ENCODE peak calls at places on chromosomes 12 and 14, in eight cellular contexts. One of them, this sample, is unnamed.

GRCh38 chr14:72917420-72917819 is 8.8 kb upstream of the DCAF4 start:
- DNase-seq in stomach: no peak
- DNase-seq in HepG2: no peak
- DNase-seq in A549: no peak
- DNase-seq in SK-N-SH: no peak
- DNase-seq in transverse colon: no peak
- DNase-seq in ovary: no peak
- DNase-seq in suprapubic skin: no peak
- DNase-seq in this sample: no peak

GRCh38 chr12:76680940-76681339 is 83.0 kb upstream of the ZDHHC17 start:
- DNase-seq in transverse colon: no peak
- DNase-seq in SK-N-SH: no peak
- DNase-seq in stomach: no peak
- DNase-seq in suprapubic skin: no peak
- DNase-seq in A549: no peak
- DNase-seq in HepG2: no peak
- DNase-seq in ovary: no peak
- DNase-seq in this sample: no peak

GRCh38 chr14:54594531-54594930 is 27.6 kb downstream of the SAMD4A start:
- DNase-seq in SK-N-SH: no peak
- DNase-seq in ovary: no peak
- DNase-seq in suprapubic skin: no peak
- DNase-seq in transverse colon: no peak
- DNase-seq in stomach: no peak
- DNase-seq in HepG2: no peak
- DNase-seq in A549: no peak
- DNase-seq in this sample: no peak

GRCh38 chr14:23245282-23245681 is 7.5 kb downstream of the RNF212B start:
- DNase-seq in transverse colon: no peak
- DNase-seq in ovary: no peak
- DNase-seq in suprapubic skin: no peak
- DNase-seq in stomach: no peak
- DNase-seq in A549: no peak
- DNase-seq in HepG2: peak
- DNase-seq in SK-N-SH: no peak
- DNase-seq in this sample: no peak

GRCh38 chr14:88895116-88895515 is 70.7 kb downstream of the TTC8 start:
- DNase-seq in suprapubic skin: no peak
- DNase-seq in stomach: no peak
- DNase-seq in ovary: no peak
- DNase-seq in SK-N-SH: no peak
- DNase-seq in A549: no peak
- DNase-seq in HepG2: no peak
- DNase-seq in transverse colon: no peak
- DNase-seq in this sample: no peak

GRCh38 chr12:54411398-54412241 is 7.4 kb downstream of the ITGA5 start:
- DNase-seq in SK-N-SH: no peak
- DNase-seq in stomach: peak
- DNase-seq in HepG2: no peak
- DNase-seq in suprapubic skin: peak
- DNase-seq in transverse colon: peak
- DNase-seq in ovary: no peak
- DNase-seq in A549: no peak
- DNase-seq in this sample: peak

GRCh38 chr14:75088566-75089373 is 19.3 kb downstream of the ZC2HC1C start:
- DNase-seq in SK-N-SH: peak
- DNase-seq in HepG2: peak
- DNase-seq in stomach: peak
- DNase-seq in suprapubic skin: no peak
- DNase-seq in A549: peak
- DNase-seq in transverse colon: peak
- DNase-seq in ovary: no peak
- DNase-seq in this sample: no peak

GRCh38 chr12:26523708-26524150 is 309.3 kb downstream of the ITPR2 start:
- DNase-seq in transverse colon: peak
- DNase-seq in ovary: peak
- DNase-seq in HepG2: no peak
- DNase-seq in SK-N-SH: peak
- DNase-seq in stomach: peak
- DNase-seq in suprapubic skin: peak
- DNase-seq in A549: no peak
- DNase-seq in this sample: peak

GRCh38 chr12:127599441-127599840 is 667.5 kb upstream of the TMEM132C start:
- DNase-seq in transverse colon: no peak
- DNase-seq in suprapubic skin: no peak
- DNase-seq in stomach: no peak
- DNase-seq in A549: no peak
- DNase-seq in SK-N-SH: no peak
- DNase-seq in HepG2: no peak
- DNase-seq in ovary: no peak
- DNase-seq in this sample: no peak

GRCh38 chr12:127600211-127600610 is 666.8 kb upstream of the TMEM132C start:
- DNase-seq in suprapubic skin: no peak
- DNase-seq in HepG2: no peak
- DNase-seq in SK-N-SH: no peak
- DNase-seq in stomach: no peak
- DNase-seq in A549: no peak
- DNase-seq in ovary: no peak
- DNase-seq in transverse colon: no peak
- DNase-seq in this sample: no peak

GRCh38 chr12:127594351-127594970 is 672.5 kb upstream of the TMEM132C start:
- DNase-seq in SK-N-SH: no peak
- DNase-seq in HepG2: no peak
- DNase-seq in A549: no peak
- DNase-seq in suprapubic skin: no peak
- DNase-seq in ovary: no peak
- DNase-seq in stomach: no peak
- DNase-seq in transverse colon: no peak
- DNase-seq in this sample: no peak

GRCh38 chr12:127595506-127595905 is 671.5 kb upstream of the TMEM132C start:
- DNase-seq in A549: no peak
- DNase-seq in HepG2: no peak
- DNase-seq in transverse colon: no peak
- DNase-seq in ovary: no peak
- DNase-seq in suprapubic skin: no peak
- DNase-seq in stomach: no peak
- DNase-seq in SK-N-SH: no peak
- DNase-seq in this sample: no peak

GRCh38 chr12:127596881-127597280 is 670.1 kb upstream of the TMEM132C start:
- DNase-seq in SK-N-SH: no peak
- DNase-seq in HepG2: no peak
- DNase-seq in transverse colon: no peak
- DNase-seq in suprapubic skin: no peak
- DNase-seq in A549: no peak
- DNase-seq in ovary: no peak
- DNase-seq in stomach: no peak
- DNase-seq in this sample: no peak
- TF ChIP-seq EP300 in SK-N-SH: no peak
- TF ChIP-seq EP300 in HepG2: no peak
- TF ChIP-seq EP300 in transverse colon: no peak
- TF ChIP-seq EP300 in suprapubic skin: no peak
- TF ChIP-seq EP300 in A549: no peak
- TF ChIP-seq EP300 in ovary: no peak
- TF ChIP-seq EP300 in stomach: no peak
- TF ChIP-seq EP300 in this sample: no peak

GRCh38 chr12:104136577-104136976 is 1.4 kb downstream of the NFYB start:
- DNase-seq in A549: no peak
- DNase-seq in suprapubic skin: no peak
- DNase-seq in stomach: no peak
- DNase-seq in transverse colon: no peak
- DNase-seq in ovary: no peak
- DNase-seq in SK-N-SH: no peak
- DNase-seq in HepG2: no peak
- DNase-seq in this sample: no peak

GRCh38 chr12:104134882-104135281 is 3.1 kb downstream of the NFYB start:
- DNase-seq in SK-N-SH: no peak
- DNase-seq in ovary: no peak
- DNase-seq in stomach: no peak
- DNase-seq in transverse colon: no peak
- DNase-seq in suprapubic skin: no peak
- DNase-seq in A549: no peak
- DNase-seq in HepG2: no peak
- DNase-seq in this sample: no peak

GRCh38 chr12:104138747-104139186 is 757 bp upstream of the NFYB start:
- DNase-seq in suprapubic skin: no peak
- DNase-seq in stomach: no peak
- DNase-seq in SK-N-SH: no peak
- DNase-seq in transverse colon: peak
- DNase-seq in A549: no peak
- DNase-seq in HepG2: no peak
- DNase-seq in ovary: no peak
- DNase-seq in this sample: peak

GRCh38 chr12:104137175-104137901 is 672 bp downstream of the NFYB start:
- DNase-seq in ovary: peak
- DNase-seq in transverse colon: peak
- DNase-seq in stomach: peak
- DNase-seq in HepG2: peak
- DNase-seq in suprapubic skin: peak
- DNase-seq in SK-N-SH: peak
- DNase-seq in A549: peak
- DNase-seq in this sample: peak

GRCh38 chr12:104137902-104138746 is at the start of gene NFYB:
- DNase-seq in ovary: peak
- DNase-seq in SK-N-SH: peak
- DNase-seq in suprapubic skin: peak
- DNase-seq in HepG2: peak
- DNase-seq in stomach: peak
- DNase-seq in A549: peak
- DNase-seq in transverse colon: peak
- DNase-seq in this sample: peak
- H3K4me3 ChIP-seq in ovary: peak
- H3K4me3 ChIP-seq in SK-N-SH: peak
- H3K4me3 ChIP-seq in suprapubic skin: peak
- H3K4me3 ChIP-seq in HepG2: peak
- H3K4me3 ChIP-seq in stomach: peak
- H3K4me3 ChIP-seq in A549: peak
- H3K4me3 ChIP-seq in transverse colon: peak
- H3K4me3 ChIP-seq in this sample: peak

GRCh38 chr12:124006582-124007170 is 33.7 kb downstream of the ZNF664 start:
- DNase-seq in transverse colon: no peak
- DNase-seq in ovary: no peak
- DNase-seq in stomach: no peak
- DNase-seq in HepG2: no peak
- DNase-seq in suprapubic skin: no peak
- DNase-seq in SK-N-SH: no peak
- DNase-seq in A549: no peak
- DNase-seq in this sample: no peak

GRCh38 chr12:124004233-124004875 is 31.3 kb downstream of the ZNF664 start:
- DNase-seq in transverse colon: no peak
- DNase-seq in SK-N-SH: no peak
- DNase-seq in suprapubic skin: no peak
- DNase-seq in ovary: no peak
- DNase-seq in HepG2: no peak
- DNase-seq in A549: no peak
- DNase-seq in stomach: no peak
- DNase-seq in this sample: no peak

GRCh38 chr12:124007810-124008570 is 35.0 kb downstream of the ZNF664 start:
- DNase-seq in ovary: no peak
- DNase-seq in SK-N-SH: no peak
- DNase-seq in A549: no peak
- DNase-seq in stomach: no peak
- DNase-seq in suprapubic skin: no peak
- DNase-seq in HepG2: no peak
- DNase-seq in transverse colon: no peak
- DNase-seq in this sample: no peak

GRCh38 chr12:124007356-124007755 is 34.3 kb downstream of the ZNF664 start:
- DNase-seq in suprapubic skin: no peak
- DNase-seq in A549: no peak
- DNase-seq in ovary: no peak
- DNase-seq in transverse colon: no peak
- DNase-seq in HepG2: no peak
- DNase-seq in stomach: no peak
- DNase-seq in SK-N-SH: no peak
- DNase-seq in this sample: no peak

GRCh38 chr12:124005736-124006581 is 32.9 kb downstream of the ZNF664 start:
- DNase-seq in SK-N-SH: no peak
- DNase-seq in transverse colon: no peak
- DNase-seq in stomach: no peak
- DNase-seq in A549: no peak
- DNase-seq in HepG2: peak
- DNase-seq in suprapubic skin: no peak
- DNase-seq in ovary: no peak
- DNase-seq in this sample: no peak
- H3K27ac ChIP-seq in SK-N-SH: no peak
- H3K27ac ChIP-seq in transverse colon: no peak
- H3K27ac ChIP-seq in stomach: no peak
- H3K27ac ChIP-seq in A549: no peak
- H3K27ac ChIP-seq in HepG2: no peak
- H3K27ac ChIP-seq in suprapubic skin: no peak
- H3K27ac ChIP-seq in ovary: no peak
- H3K27ac ChIP-seq in this sample: no peak

GRCh38 chr14:69289811-69290520 is 30.0 kb downstream of the GALNT16 start:
- DNase-seq in HepG2: no peak
- DNase-seq in A549: no peak
- DNase-seq in stomach: no peak
- DNase-seq in ovary: no peak
- DNase-seq in SK-N-SH: no peak
- DNase-seq in transverse colon: no peak
- DNase-seq in suprapubic skin: peak
- DNase-seq in this sample: no peak

GRCh38 chr14:69288001-69288771 is 28.2 kb downstream of the GALNT16 start:
- DNase-seq in transverse colon: peak
- DNase-seq in suprapubic skin: peak
- DNase-seq in stomach: peak
- DNase-seq in SK-N-SH: peak
- DNase-seq in A549: peak
- DNase-seq in HepG2: peak
- DNase-seq in ovary: peak
- DNase-seq in this sample: peak

GRCh38 chr14:69291396-69291795 is 31.4 kb downstream of the GALNT16 start:
- DNase-seq in stomach: no peak
- DNase-seq in HepG2: no peak
- DNase-seq in ovary: no peak
- DNase-seq in transverse colon: no peak
- DNase-seq in A549: no peak
- DNase-seq in SK-N-SH: no peak
- DNase-seq in suprapubic skin: peak
- DNase-seq in this sample: no peak

GRCh38 chr14:69287096-69287991 is 27.4 kb downstream of the GALNT16 start:
- DNase-seq in ovary: no peak
- DNase-seq in stomach: no peak
- DNase-seq in SK-N-SH: peak
- DNase-seq in transverse colon: no peak
- DNase-seq in HepG2: peak
- DNase-seq in suprapubic skin: peak
- DNase-seq in A549: no peak
- DNase-seq in this sample: no peak

DNA sequence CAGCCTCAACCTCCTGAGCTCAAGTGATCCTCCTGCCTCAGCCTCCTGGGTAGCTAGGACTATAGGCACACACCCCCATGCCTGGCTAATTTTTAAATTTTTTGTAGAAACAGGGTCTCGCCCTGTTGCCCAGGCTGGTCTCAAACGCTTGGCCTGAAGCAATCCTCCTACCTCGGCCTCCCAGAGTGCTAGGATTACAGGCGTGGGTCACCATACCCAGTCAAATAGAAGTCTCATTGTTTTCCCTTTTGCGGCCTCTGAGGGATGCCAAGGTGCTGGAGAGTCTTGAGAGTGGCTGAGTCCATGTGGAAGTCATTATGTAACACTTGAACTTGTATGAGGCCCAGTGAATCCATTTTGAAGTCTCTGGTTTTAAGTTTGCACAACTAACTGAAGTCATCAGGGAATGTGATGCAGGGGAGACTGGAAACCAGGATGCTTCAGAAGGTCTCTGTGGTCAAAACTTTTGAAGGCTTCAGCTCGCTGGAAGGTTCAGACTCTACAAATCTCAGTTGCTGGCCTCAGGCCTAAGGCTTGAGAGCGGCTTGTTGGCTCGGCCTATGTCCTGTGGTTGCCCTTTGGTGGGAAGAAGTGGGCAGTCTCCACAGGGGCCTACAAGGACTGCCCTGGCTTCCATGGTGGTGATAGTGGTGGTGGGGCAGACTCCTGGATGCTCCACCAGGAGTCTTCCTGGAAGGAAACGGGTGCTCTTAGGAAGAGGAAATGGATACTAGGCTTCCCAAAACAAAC is 29.2 kb downstream of the GALNT16 start:
- DNase-seq in suprapubic skin: peak
- DNase-seq in stomach: no peak
- DNase-seq in HepG2: no peak
- DNase-seq in SK-N-SH: no peak
- DNase-seq in ovary: no peak
- DNase-seq in A549: no peak
- DNase-seq in transverse colon: no peak
- DNase-seq in this sample: no peak
- TF ChIP-seq EP300 in suprapubic skin: no peak
- TF ChIP-seq EP300 in stomach: no peak
- TF ChIP-seq EP300 in HepG2: no peak
- TF ChIP-seq EP300 in SK-N-SH: no peak
- TF ChIP-seq EP300 in ovary: no peak
- TF ChIP-seq EP300 in A549: no peak
- TF ChIP-seq EP300 in transverse colon: no peak
- TF ChIP-seq EP300 in this sample: no peak